ENCODE peak calls at places on chromosomes 7 and 10, in five cellular contexts. One of them, this sample, is unnamed.

GRCh38 chr10:63921932-63922713 is 400.9 kb downstream of the REEP3 start:
- DNase-seq in nephron progenitor cell: no peak
- DNase-seq in retinal pigment epithelial cell: no peak
- DNase-seq in GM20000: no peak
- DNase-seq in fibroblast of the aortic adventitia: no peak
- DNase-seq in this sample: no peak

GRCh38 chr7:145474287-145474686 is 638.4 kb upstream of the TPK1 start:
- DNase-seq in nephron progenitor cell: no peak
- DNase-seq in GM20000: no peak
- DNase-seq in fibroblast of the aortic adventitia: no peak
- DNase-seq in retinal pigment epithelial cell: no peak
- DNase-seq in this sample: no peak

GRCh38 chr10:98376485-98376884 is 38.5 kb downstream of the PYROXD2 start:
- DNase-seq in fibroblast of the aortic adventitia: peak
- DNase-seq in GM20000: no peak
- DNase-seq in retinal pigment epithelial cell: peak
- DNase-seq in nephron progenitor cell: no peak
- DNase-seq in this sample: no peak

GRCh38 chr7:117873056-117873932 is at the start of gene CTTNBP2:
- DNase-seq in fibroblast of the aortic adventitia: peak
- DNase-seq in nephron progenitor cell: peak
- DNase-seq in GM20000: peak
- DNase-seq in retinal pigment epithelial cell: no peak
- DNase-seq in this sample: peak

GRCh38 chr7:101650579-101651081 is 21.5 kb upstream of the MYL10 start:
- DNase-seq in fibroblast of the aortic adventitia: peak
- DNase-seq in retinal pigment epithelial cell: peak
- DNase-seq in GM20000: no peak
- DNase-seq in nephron progenitor cell: no peak
- DNase-seq in this sample: no peak

GRCh38 chr7:72416846-72417245 is 4.7 kb upstream of the CALN1 start:
- DNase-seq in retinal pigment epithelial cell: no peak
- DNase-seq in fibroblast of the aortic adventitia: no peak
- DNase-seq in GM20000: no peak
- DNase-seq in nephron progenitor cell: no peak
- DNase-seq in this sample: no peak

GRCh38 chr7:1086588-1087461 is 1.1 kb upstream of the GPER1 start:
- DNase-seq in fibroblast of the aortic adventitia: peak
- DNase-seq in GM20000: peak
- DNase-seq in nephron progenitor cell: peak
- DNase-seq in retinal pigment epithelial cell: no peak
- DNase-seq in this sample: no peak

GRCh38 chr7:2956526-2957368 is 86.9 kb downstream of the CARD11 start:
- DNase-seq in fibroblast of the aortic adventitia: peak
- DNase-seq in GM20000: no peak
- DNase-seq in retinal pigment epithelial cell: no peak
- DNase-seq in nephron progenitor cell: no peak
- DNase-seq in this sample: peak

GRCh38 chr7:99392659-99393362 is 15.6 kb downstream of the PDAP1 start:
- DNase-seq in GM20000: peak
- DNase-seq in fibroblast of the aortic adventitia: no peak
- DNase-seq in nephron progenitor cell: peak
- DNase-seq in retinal pigment epithelial cell: peak
- DNase-seq in this sample: peak

GRCh38 chr7:72217151-72217550 is 195.0 kb downstream of the CALN1 start:
- DNase-seq in fibroblast of the aortic adventitia: no peak
- DNase-seq in retinal pigment epithelial cell: no peak
- DNase-seq in nephron progenitor cell: no peak
- DNase-seq in GM20000: no peak
- DNase-seq in this sample: no peak

GRCh38 chr10:121129266-121129665 is 278.1 kb downstream of the WDR11 start:
- DNase-seq in nephron progenitor cell: no peak
- DNase-seq in fibroblast of the aortic adventitia: no peak
- DNase-seq in retinal pigment epithelial cell: no peak
- DNase-seq in GM20000: no peak
- DNase-seq in this sample: no peak

GRCh38 chr10:36182059-36182654 is 540.1 kb upstream of the FZD8 start:
- DNase-seq in fibroblast of the aortic adventitia: peak
- DNase-seq in GM20000: no peak
- DNase-seq in nephron progenitor cell: no peak
- DNase-seq in retinal pigment epithelial cell: no peak
- DNase-seq in this sample: no peak

GRCh38 chr7:149778696-149779501 is 5.5 kb upstream of the ZNF467 start:
- DNase-seq in retinal pigment epithelial cell: no peak
- DNase-seq in GM20000: no peak
- DNase-seq in fibroblast of the aortic adventitia: no peak
- DNase-seq in nephron progenitor cell: no peak
- DNase-seq in this sample: no peak

GRCh38 chr7:36441344-36442022 is 51.8 kb downstream of the ANLN start:
- DNase-seq in GM20000: no peak
- DNase-seq in nephron progenitor cell: no peak
- DNase-seq in fibroblast of the aortic adventitia: no peak
- DNase-seq in retinal pigment epithelial cell: no peak
- DNase-seq in this sample: no peak

GRCh38 chr10:106513328-106513727 is 651.2 kb downstream of the SORCS1 start:
- DNase-seq in retinal pigment epithelial cell: peak
- DNase-seq in GM20000: no peak
- DNase-seq in fibroblast of the aortic adventitia: no peak
- DNase-seq in nephron progenitor cell: no peak
- DNase-seq in this sample: no peak

GRCh38 chr10:2734691-2735090 is 332.7 kb upstream of the PFKP start:
- DNase-seq in fibroblast of the aortic adventitia: no peak
- DNase-seq in GM20000: no peak
- DNase-seq in retinal pigment epithelial cell: no peak
- DNase-seq in nephron progenitor cell: no peak
- DNase-seq in this sample: no peak

GRCh38 chr7:116138202-116138801 is 72.0 kb upstream of the TES start:
- DNase-seq in fibroblast of the aortic adventitia: peak
- DNase-seq in nephron progenitor cell: peak
- DNase-seq in GM20000: peak
- DNase-seq in retinal pigment epithelial cell: no peak
- DNase-seq in this sample: no peak

GRCh38 chr10:18418579-18419210 is 232.7 kb downstream of the NSUN6 start:
- DNase-seq in retinal pigment epithelial cell: no peak
- DNase-seq in GM20000: no peak
- DNase-seq in nephron progenitor cell: no peak
- DNase-seq in fibroblast of the aortic adventitia: no peak
- DNase-seq in this sample: no peak

GRCh38 chr10:68981074-68981473 is 7.5 kb upstream of the KIFBP start:
- DNase-seq in GM20000: no peak
- DNase-seq in fibroblast of the aortic adventitia: no peak
- DNase-seq in nephron progenitor cell: no peak
- DNase-seq in retinal pigment epithelial cell: no peak
- DNase-seq in this sample: no peak
- TF ChIP-seq CTCF in GM20000: no peak
- TF ChIP-seq CTCF in fibroblast of the aortic adventitia: no peak
- TF ChIP-seq CTCF in nephron progenitor cell: peak
- TF ChIP-seq CTCF in retinal pigment epithelial cell: peak
- TF ChIP-seq CTCF in this sample: no peak

DNA sequence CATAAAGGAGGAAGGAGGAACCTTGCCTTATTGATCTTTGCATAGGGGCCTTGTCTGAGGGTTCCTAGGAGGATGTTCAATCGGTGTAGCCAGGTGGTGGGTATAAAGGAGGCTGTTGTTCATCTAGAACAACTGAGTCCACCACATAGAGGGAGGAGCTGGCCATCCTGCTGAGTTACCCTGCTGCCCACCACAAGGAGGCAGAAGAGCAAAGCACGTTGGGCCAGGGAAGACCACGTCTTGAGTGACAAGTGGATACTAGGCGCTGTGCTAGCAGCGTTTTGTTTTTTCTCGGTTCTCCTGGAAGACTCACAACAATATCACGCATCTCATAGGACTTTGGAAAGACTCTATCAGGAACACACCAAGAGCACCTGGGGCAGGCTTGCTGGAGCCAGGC is 20.0 kb downstream of the FOXI2 start:
- DNase-seq in GM20000: no peak
- DNase-seq in nephron progenitor cell: no peak
- DNase-seq in retinal pigment epithelial cell: no peak
- DNase-seq in fibroblast of the aortic adventitia: no peak
- DNase-seq in this sample: no peak
- TF ChIP-seq CTCF in GM20000: no peak
- TF ChIP-seq CTCF in nephron progenitor cell: no peak
- TF ChIP-seq CTCF in retinal pigment epithelial cell: no peak
- TF ChIP-seq CTCF in fibroblast of the aortic adventitia: no peak
- TF ChIP-seq CTCF in this sample: no peak

GRCh38 chr10:93745411-93746065 is 12.2 kb upstream of the LGI1 start:
- DNase-seq in nephron progenitor cell: no peak
- DNase-seq in retinal pigment epithelial cell: no peak
- DNase-seq in fibroblast of the aortic adventitia: peak
- DNase-seq in GM20000: no peak
- DNase-seq in this sample: no peak
- TF ChIP-seq CTCF in nephron progenitor cell: peak
- TF ChIP-seq CTCF in retinal pigment epithelial cell: peak
- TF ChIP-seq CTCF in fibroblast of the aortic adventitia: peak
- TF ChIP-seq CTCF in GM20000: no peak
- TF ChIP-seq CTCF in this sample: no peak

DNA sequence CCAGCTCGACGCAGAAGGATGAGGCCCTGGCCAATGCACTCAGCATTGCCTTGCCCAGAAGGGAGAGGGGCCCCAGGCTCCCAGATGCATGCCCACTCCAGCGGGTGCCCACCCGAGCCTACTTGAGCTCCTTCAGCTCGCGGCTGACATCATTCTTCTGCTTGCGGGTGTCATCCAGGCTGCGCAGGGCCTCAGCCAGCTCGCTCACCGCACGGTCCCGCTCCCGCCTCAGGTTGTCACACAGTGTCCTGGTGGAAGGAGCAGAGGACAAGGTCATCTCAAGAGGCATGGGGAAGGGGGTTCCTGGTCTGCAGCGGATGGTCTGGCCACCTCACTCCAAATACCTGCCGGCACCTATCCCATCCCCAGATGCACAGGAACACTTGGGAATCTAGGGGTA is 92.8 kb downstream of the DLG5 start:
- DNase-seq in retinal pigment epithelial cell: no peak
- DNase-seq in fibroblast of the aortic adventitia: no peak
- DNase-seq in GM20000: no peak
- DNase-seq in nephron progenitor cell: no peak
- DNase-seq in this sample: no peak
- TF ChIP-seq CTCF in retinal pigment epithelial cell: no peak
- TF ChIP-seq CTCF in fibroblast of the aortic adventitia: no peak
- TF ChIP-seq CTCF in GM20000: no peak
- TF ChIP-seq CTCF in nephron progenitor cell: no peak
- TF ChIP-seq CTCF in this sample: no peak

GRCh38 chr7:67913604-67914003 is 917.0 kb downstream of the TYW1 start:
- DNase-seq in GM20000: no peak
- DNase-seq in retinal pigment epithelial cell: no peak
- DNase-seq in fibroblast of the aortic adventitia: no peak
- DNase-seq in nephron progenitor cell: no peak
- DNase-seq in this sample: no peak

GRCh38 chr7:67902143-67902542 is 905.5 kb downstream of the TYW1 start:
- DNase-seq in fibroblast of the aortic adventitia: no peak
- DNase-seq in GM20000: no peak
- DNase-seq in retinal pigment epithelial cell: no peak
- DNase-seq in nephron progenitor cell: no peak
- DNase-seq in this sample: no peak

DNA sequence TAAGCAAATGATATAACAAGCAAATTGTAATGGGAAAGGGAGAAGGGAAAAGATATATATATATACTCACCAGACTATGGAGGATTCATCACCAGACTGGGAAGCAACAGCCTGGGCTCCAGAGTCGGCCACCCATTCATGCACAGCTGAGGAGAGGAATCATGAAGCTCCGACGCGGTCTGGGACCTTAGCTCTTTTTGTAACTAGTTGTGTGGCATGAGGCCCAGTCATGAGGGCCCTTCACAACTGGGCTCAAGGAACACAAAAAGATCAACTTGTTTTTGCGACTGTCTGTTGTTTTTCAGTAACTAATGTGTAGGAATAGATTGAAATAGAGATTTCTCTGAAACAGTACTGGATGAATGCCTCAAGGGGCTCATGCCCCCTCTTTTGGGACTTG is 911.2 kb downstream of the TYW1 start:
- DNase-seq in retinal pigment epithelial cell: no peak
- DNase-seq in fibroblast of the aortic adventitia: no peak
- DNase-seq in GM20000: no peak
- DNase-seq in nephron progenitor cell: no peak
- DNase-seq in this sample: no peak
- TF ChIP-seq CTCF in retinal pigment epithelial cell: no peak
- TF ChIP-seq CTCF in fibroblast of the aortic adventitia: no peak
- TF ChIP-seq CTCF in GM20000: no peak
- TF ChIP-seq CTCF in nephron progenitor cell: no peak
- TF ChIP-seq CTCF in this sample: no peak

GRCh38 chr7:104160375-104160774 is 47.4 kb downstream of the ORC5 start:
- DNase-seq in GM20000: peak
- DNase-seq in retinal pigment epithelial cell: no peak
- DNase-seq in nephron progenitor cell: no peak
- DNase-seq in fibroblast of the aortic adventitia: peak
- DNase-seq in this sample: no peak
- TF ChIP-seq CTCF in GM20000: no peak
- TF ChIP-seq CTCF in retinal pigment epithelial cell: no peak
- TF ChIP-seq CTCF in nephron progenitor cell: peak
- TF ChIP-seq CTCF in fibroblast of the aortic adventitia: peak
- TF ChIP-seq CTCF in this sample: no peak

GRCh38 chr7:37558320-37558719 is 109.7 kb upstream of the ELMO1 start:
- DNase-seq in GM20000: no peak
- DNase-seq in nephron progenitor cell: no peak
- DNase-seq in retinal pigment epithelial cell: no peak
- DNase-seq in fibroblast of the aortic adventitia: no peak
- DNase-seq in this sample: no peak
- TF ChIP-seq CTCF in GM20000: no peak
- TF ChIP-seq CTCF in nephron progenitor cell: no peak
- TF ChIP-seq CTCF in retinal pigment epithelial cell: no peak
- TF ChIP-seq CTCF in fibroblast of the aortic adventitia: no peak
- TF ChIP-seq CTCF in this sample: no peak

GRCh38 chr7:134827436-134827835 is 48.0 kb downstream of the CALD1 start:
- DNase-seq in fibroblast of the aortic adventitia: no peak
- DNase-seq in GM20000: no peak
- DNase-seq in nephron progenitor cell: no peak
- DNase-seq in retinal pigment epithelial cell: no peak
- DNase-seq in this sample: no peak

GRCh38 chr7:134827889-134828288 is 48.5 kb downstream of the CALD1 start:
- DNase-seq in nephron progenitor cell: no peak
- DNase-seq in GM20000: no peak
- DNase-seq in retinal pigment epithelial cell: no peak
- DNase-seq in fibroblast of the aortic adventitia: peak
- DNase-seq in this sample: no peak

GRCh38 chr7:134831862-134832261 is 52.4 kb downstream of the CALD1 start:
- DNase-seq in retinal pigment epithelial cell: no peak
- DNase-seq in nephron progenitor cell: no peak
- DNase-seq in GM20000: no peak
- DNase-seq in fibroblast of the aortic adventitia: no peak
- DNase-seq in this sample: no peak

GRCh38 chr7:134828361-134828760 is 48.9 kb downstream of the CALD1 start:
- DNase-seq in fibroblast of the aortic adventitia: peak
- DNase-seq in nephron progenitor cell: no peak
- DNase-seq in retinal pigment epithelial cell: no peak
- DNase-seq in GM20000: no peak
- DNase-seq in this sample: no peak

DNA sequence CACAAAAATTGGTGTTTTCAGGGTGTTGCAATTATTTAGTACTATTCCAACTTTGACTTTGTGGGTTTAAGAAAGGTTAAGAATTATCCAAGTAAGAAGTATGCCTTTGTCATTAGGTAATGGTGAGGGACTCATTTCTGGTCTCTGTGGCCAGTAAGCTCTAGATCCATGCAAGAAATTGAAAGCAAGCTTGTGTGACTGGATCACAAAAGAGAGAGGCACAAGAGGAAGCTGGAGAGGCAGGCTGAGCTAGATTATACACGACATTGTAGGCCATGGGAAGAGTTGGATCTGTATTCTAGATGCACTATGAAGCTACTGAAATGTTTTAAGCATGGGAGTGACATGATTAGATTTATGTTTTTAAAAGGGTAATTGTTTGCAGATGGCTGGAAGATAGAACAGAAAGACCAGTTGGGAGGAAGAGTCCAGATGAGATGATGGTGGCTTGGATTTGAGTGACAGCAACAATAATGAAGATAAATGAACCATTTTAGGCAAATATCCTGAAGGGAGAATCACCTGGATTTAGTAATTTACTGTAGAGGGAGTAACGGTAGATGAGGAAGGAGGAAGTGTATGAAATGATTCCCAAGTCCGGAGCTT is 50.0 kb downstream of the CALD1 start:
- DNase-seq in retinal pigment epithelial cell: no peak
- DNase-seq in fibroblast of the aortic adventitia: no peak
- DNase-seq in nephron progenitor cell: no peak
- DNase-seq in GM20000: no peak
- DNase-seq in this sample: no peak
- TF ChIP-seq CTCF in retinal pigment epithelial cell: no peak
- TF ChIP-seq CTCF in fibroblast of the aortic adventitia: no peak
- TF ChIP-seq CTCF in nephron progenitor cell: no peak
- TF ChIP-seq CTCF in GM20000: no peak
- TF ChIP-seq CTCF in this sample: no peak